ENCODE peak calls at places on chromosomes 7 and 10, in four cellular contexts. Z, O, X and E are unnamed samples.

GRCh38 chr10:125027889-125028288 is 86.0 kb downstream of the ZRANB1 start:
- DNase-seq in O (no peak), Z (no peak), X (no peak), E (no peak)

GRCh38 chr10:5538446-5538845 is 13.7 kb downstream of the CALML3 start:
- DNase-seq in X (no peak), Z (no peak), O (no peak), E (no peak)

GRCh38 chr10:48251152-48251524 is 23.4 kb downstream of the FRMPD2 start:
- DNase-seq in X (no peak), O (no peak), Z (no peak), E (no peak)

GRCh38 chr10:14588084-14588937 is 186.4 kb downstream of the FAM107B start:
- DNase-seq in Z (no peak), X (peak), O (peak), E (no peak)

GRCh38 chr7:21946228-21946709 is 570 bp upstream of the CDCA7L start:
- DNase-seq in Z (no peak), X (no peak), O (no peak), E (no peak)

GRCh38 chr7:141686670-141687069 is 15.3 kb downstream of the DENND11 start:
- DNase-seq in Z (no peak), O (no peak), X (no peak), E (no peak)

GRCh38 chr10:78491812-78492211 is 458.1 kb downstream of the RPS24 start:
- DNase-seq in Z (no peak), X (no peak), O (no peak), E (no peak)

GRCh38 chr7:99928994-99929729 is at the start of gene GJC3:
- DNase-seq in O (peak), Z (peak), X (peak), E (no peak)

GRCh38 chr7:29274156-29275017 is 79.8 kb downstream of the CHN2 start:
- DNase-seq in X (no peak), Z (no peak), O (no peak), E (no peak)

GRCh38 chr10:55397777-55398176 is 596.7 kb upstream of the PCDH15 start:
- DNase-seq in X (no peak), Z (no peak), O (no peak), E (no peak)

GRCh38 chr7:30285531-30286284 is 1.3 kb downstream of the ZNRF2 start:
- DNase-seq in Z (peak), X (peak), O (peak), E (no peak)

GRCh38 chr10:3866347-3866746 is 81.3 kb upstream of the KLF6 start:
- DNase-seq in Z (no peak), X (no peak), O (no peak), E (no peak)

GRCh38 chr10:30786131-30786530 is 156.6 kb upstream of the LYZL2 start:
- DNase-seq in Z (no peak), X (no peak), O (no peak), E (no peak)

GRCh38 chr7:124413029-124413428 is 352.6 kb downstream of the GPR37 start:
- DNase-seq in Z (no peak), O (no peak), X (no peak), E (no peak)

GRCh38 chr10:76555271-76555670 is 1082.3 kb downstream of the KCNMA1 start:
- DNase-seq in X (no peak), O (no peak), Z (no peak), E (no peak)

GRCh38 chr7:49322476-49322875 is 398.1 kb downstream of the CDC14C start:
- DNase-seq in X (no peak), O (no peak), Z (no peak), E (no peak)

GRCh38 chr7:143900230-143900766 is 1.7 kb downstream of the TCAF1 start:
- DNase-seq in Z (no peak), O (peak), X (no peak), E (no peak)

GRCh38 chr10:44206127-44206818 is 178.6 kb downstream of the CXCL12 start:
- DNase-seq in Z (no peak), O (no peak), X (no peak), E (no peak)

GRCh38 chr7:45874408-45875131 is 1.7 kb upstream of the CCDC201 start:
- DNase-seq in O (peak), Z (no peak), X (no peak), E (no peak)

GRCh38 chr7:40243076-40243475 is 108.3 kb downstream of the SUGCT start:
- DNase-seq in O (no peak), Z (no peak), X (no peak), E (no peak)

GRCh38 chr10:121478590-121478989 is 119.7 kb downstream of the FGFR2 start:
- DNase-seq in X (no peak), O (no peak), Z (no peak), E (peak)

GRCh38 chr10:15780353-15781135 is 60.8 kb upstream of the ITGA8 start:
- DNase-seq in O (peak), Z (no peak), X (no peak), E (no peak)

GRCh38 chr7:31134246-31135188 is 82.4 kb downstream of the ADCYAP1R1 start:
- DNase-seq in O (peak), Z (peak), X (peak), E (peak)

GRCh38 chr7:28988091-28988490 is 30.0 kb upstream of the TRIL start:
- DNase-seq in Z (no peak), X (no peak), O (no peak), E (no peak)

GRCh38 chr7:4238861-4239260 is 443.2 kb upstream of the FOXK1 start:
- DNase-seq in O (no peak), X (no peak), Z (no peak), E (no peak)

GRCh38 chr7:41187322-41187721 is 515.6 kb downstream of the INHBA start:
- DNase-seq in X (no peak), Z (no peak), O (no peak), E (no peak)

GRCh38 chr7:156657681-156658080 is 17.1 kb downstream of the RNF32 start:
- DNase-seq in Z (no peak), X (no peak), O (no peak), E (no peak)

GRCh38 chr10:10787586-10787985 is 230.1 kb upstream of the CELF2 start:
- DNase-seq in Z (no peak), O (no peak), X (no peak), E (no peak)

GRCh38 chr10:103727546-103727963 is 127.8 kb downstream of the SH3PXD2A start:
- DNase-seq in Z (peak), X (no peak), O (no peak), E (no peak)

GRCh38 chr7:32079530-32079929 is 9.3 kb upstream of the PDE1C start:
- DNase-seq in X (no peak), O (no peak), Z (no peak), E (no peak)

GRCh38 chr7:158252081-158252836 is 335.4 kb downstream of the PTPRN2 start:
- DNase-seq in X (no peak), Z (no peak), O (no peak), E (no peak)

GRCh38 chr10:618229-618989 is 71.1 kb downstream of the DIP2C start:
- DNase-seq in X (no peak), Z (no peak), O (no peak), E (no peak)

GRCh38 chr10:58531084-58531695 is 18.5 kb downstream of the BICC1 start:
- DNase-seq in Z (peak), O (peak), X (peak), E (no peak)

GRCh38 chr7:1569833-1570632 is at the start of gene PSMG3:
- DNase-seq in Z (peak), O (peak), X (peak), E (peak)
- TF ChIP-seq CTCF in Z (peak), O (peak), X (no peak), E (no peak)

GRCh38 chr10:72170263-72170662 is 45.5 kb upstream of the ANAPC16 start:
- DNase-seq in X (no peak), O (no peak), Z (no peak), E (no peak)

GRCh38 chr10:72162978-72163377 is 52.8 kb upstream of the ANAPC16 start:
- DNase-seq in X (peak), O (peak), Z (no peak), E (no peak)

GRCh38 chr10:72164617-72165016 is 51.2 kb upstream of the ANAPC16 start:
- DNase-seq in X (peak), Z (no peak), O (no peak), E (no peak)
- TF ChIP-seq CTCF in X (no peak), Z (no peak), O (no peak), E (no peak)

DNA sequence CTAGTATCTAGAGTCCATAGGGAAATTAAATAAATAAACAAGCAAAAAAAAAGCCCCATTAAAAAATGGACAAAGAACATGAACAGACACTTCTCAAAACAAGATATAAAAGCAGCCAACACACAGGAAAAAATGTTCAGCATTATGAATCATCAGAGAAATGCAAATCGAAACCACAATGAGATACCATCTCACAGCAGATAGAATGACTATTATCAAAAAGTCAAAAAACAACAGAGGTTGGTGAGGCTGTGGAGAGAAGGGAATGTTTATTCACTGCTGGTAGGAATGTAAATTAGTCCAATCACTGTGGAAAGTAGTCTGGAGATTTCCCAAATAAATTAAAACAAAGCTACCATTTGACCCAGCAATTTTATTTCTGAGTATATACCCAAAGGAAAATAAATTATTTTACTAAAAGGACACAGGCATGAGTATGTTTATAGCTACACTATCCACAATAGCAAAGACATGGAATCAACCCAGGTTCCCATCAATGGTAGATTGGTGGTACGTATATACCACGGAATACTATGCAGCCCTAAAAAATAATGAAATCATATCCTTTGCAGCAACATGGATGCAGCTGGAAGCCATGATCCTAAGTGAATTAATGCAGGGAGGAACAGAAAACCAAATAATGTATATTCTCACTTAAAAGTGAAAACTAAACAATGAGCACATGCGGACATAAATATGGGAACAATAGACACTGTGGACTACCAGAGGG is 366.5 kb upstream of the SEMA3C start:
- DNase-seq in X (no peak), O (peak), Z (no peak), E (no peak)
- TF ChIP-seq CTCF in X (no peak), O (no peak), Z (no peak), E (no peak)

GRCh38 chr10:113027574-113028392 is 77.7 kb downstream of the TCF7L2 start:
- DNase-seq in Z (peak), X (no peak), O (no peak), E (no peak)
- TF ChIP-seq CTCF in Z (no peak), X (no peak), O (no peak), E (no peak)

GRCh38 chr7:6481445-6481844 is 33.7 kb upstream of the DAGLB start:
- DNase-seq in X (no peak), Z (no peak), O (no peak), E (no peak)
- TF ChIP-seq CTCF in X (no peak), Z (no peak), O (no peak), E (no peak)

DNA sequence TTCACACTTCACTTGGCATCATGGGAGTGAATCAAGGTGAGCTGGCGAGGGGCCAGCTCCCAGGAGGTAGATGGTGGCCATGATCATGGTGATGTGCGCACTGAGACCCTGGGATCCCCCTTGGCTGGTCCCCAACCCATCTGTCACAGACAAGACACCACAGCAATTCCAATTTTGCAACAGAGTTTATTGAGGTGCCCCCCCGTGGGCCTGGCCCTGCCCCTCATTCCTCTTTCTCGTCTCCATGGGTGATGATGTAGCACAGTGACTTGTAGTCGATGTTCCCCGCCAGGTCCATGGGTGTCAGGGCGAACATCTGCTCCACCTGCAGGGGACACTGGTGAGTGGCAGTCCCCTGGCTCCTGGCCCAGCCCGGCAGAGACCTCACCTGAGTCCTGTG is 2.4 kb downstream of the MYL7 start:
- DNase-seq in X (no peak), O (no peak), Z (no peak), E (no peak)
- TF ChIP-seq CTCF in X (no peak), O (no peak), Z (no peak), E (no peak)

GRCh38 chr10:81414038-81414437 is 461.0 kb upstream of the NRG3 start:
- DNase-seq in Z (peak), O (no peak), X (no peak), E (no peak)
- TF ChIP-seq CTCF in Z (peak), O (no peak), X (no peak), E (peak)

DNA sequence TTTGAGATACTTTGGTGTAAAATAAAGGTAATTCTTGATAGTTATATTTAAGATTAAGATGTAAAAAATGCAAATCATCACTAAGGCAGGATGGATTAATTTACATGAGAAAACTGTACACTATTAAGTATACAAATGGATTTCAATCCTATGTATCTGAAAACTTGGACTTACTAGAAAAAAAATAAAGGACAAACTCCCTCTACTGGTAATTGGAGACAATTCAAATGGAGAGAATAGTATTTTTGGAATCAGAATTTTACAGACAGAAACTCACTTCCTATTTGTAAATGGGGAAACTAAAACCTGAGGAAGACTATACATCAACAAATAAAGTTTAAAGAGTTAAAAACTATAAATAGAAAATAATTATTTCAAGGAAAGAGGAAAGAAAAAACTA is 62.6 kb downstream of the CUL2 start:
- DNase-seq in Z (no peak), X (no peak), O (no peak), E (no peak)
- TF ChIP-seq CTCF in Z (peak), X (no peak), O (peak), E (peak)

DNA sequence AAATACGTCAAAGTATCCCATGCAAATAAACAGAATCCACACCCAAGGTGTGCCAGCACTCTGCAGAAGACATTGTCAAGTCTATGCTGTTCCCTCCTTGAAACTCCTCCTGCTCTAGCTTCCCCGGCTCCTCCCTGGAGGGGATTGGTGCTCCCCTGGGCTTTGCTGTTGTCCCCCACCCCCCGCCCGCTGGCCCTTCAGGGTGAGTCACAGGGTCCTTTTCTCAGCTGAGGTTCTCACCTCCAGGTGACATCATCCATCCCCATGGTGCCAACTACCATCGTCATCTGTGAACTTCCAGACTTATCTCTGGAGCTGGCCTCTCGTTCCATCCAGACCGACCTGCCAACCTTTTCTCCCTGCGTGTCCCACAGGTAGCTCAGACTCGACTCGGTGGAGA is 77.0 kb downstream of the ITIH5 start:
- DNase-seq in Z (no peak), O (no peak), X (no peak), E (no peak)
- TF ChIP-seq CTCF in Z (no peak), O (no peak), X (no peak), E (no peak)